ENCODE peak calls at places on chromosomes 6 and 20, in six cellular contexts. One of them, this sample, is unnamed.

GRCh38 chr6:8674088-8674487 is 238.7 kb upstream of the SLC35B3 start:
- DNase-seq in CD4-positive, alpha-beta T cell: no peak
- DNase-seq in EL: no peak
- DNase-seq in left colon: no peak
- DNase-seq in left lung: no peak
- DNase-seq in stimulated activated CD4-positive, alpha-beta T cell treated with anti-CD3 and anti-CD28 coated beads, Interleukin-2, amount 100 ng/mL, for 48 hours: no peak
- DNase-seq in this sample: no peak

GRCh38 chr20:33765592-33765991 is 33.8 kb downstream of the ZNF341 start:
- DNase-seq in EL: no peak
- DNase-seq in left lung: no peak
- DNase-seq in CD4-positive, alpha-beta T cell: no peak
- DNase-seq in stimulated activated CD4-positive, alpha-beta T cell treated with anti-CD3 and anti-CD28 coated beads, Interleukin-2, amount 100 ng/mL, for 48 hours: no peak
- DNase-seq in left colon: no peak
- DNase-seq in this sample: no peak

GRCh38 chr6:101741474-101742171 is 348.1 kb downstream of the GRIK2 start:
- DNase-seq in EL: no peak
- DNase-seq in left lung: no peak
- DNase-seq in stimulated activated CD4-positive, alpha-beta T cell treated with anti-CD3 and anti-CD28 coated beads, Interleukin-2, amount 100 ng/mL, for 48 hours: no peak
- DNase-seq in left colon: no peak
- DNase-seq in CD4-positive, alpha-beta T cell: no peak
- DNase-seq in this sample: no peak

GRCh38 chr6:38012573-38012972 is 193.0 kb downstream of the ZFAND3 start:
- DNase-seq in left lung: no peak
- DNase-seq in EL: peak
- DNase-seq in stimulated activated CD4-positive, alpha-beta T cell treated with anti-CD3 and anti-CD28 coated beads, Interleukin-2, amount 100 ng/mL, for 48 hours: no peak
- DNase-seq in left colon: no peak
- DNase-seq in CD4-positive, alpha-beta T cell: no peak
- DNase-seq in this sample: peak

GRCh38 chr6:51339728-51340127 is 521.1 kb downstream of the TFAP2B start:
- DNase-seq in EL: no peak
- DNase-seq in CD4-positive, alpha-beta T cell: no peak
- DNase-seq in stimulated activated CD4-positive, alpha-beta T cell treated with anti-CD3 and anti-CD28 coated beads, Interleukin-2, amount 100 ng/mL, for 48 hours: no peak
- DNase-seq in left lung: no peak
- DNase-seq in left colon: no peak
- DNase-seq in this sample: no peak

GRCh38 chr20:60327971-60328660 is 369.9 kb downstream of the CDH26 start:
- DNase-seq in stimulated activated CD4-positive, alpha-beta T cell treated with anti-CD3 and anti-CD28 coated beads, Interleukin-2, amount 100 ng/mL, for 48 hours: no peak
- DNase-seq in left colon: no peak
- DNase-seq in EL: no peak
- DNase-seq in CD4-positive, alpha-beta T cell: no peak
- DNase-seq in left lung: no peak
- DNase-seq in this sample: no peak

GRCh38 chr20:25254986-25255680 is 7.2 kb downstream of the PYGB start:
- DNase-seq in CD4-positive, alpha-beta T cell: no peak
- DNase-seq in EL: no peak
- DNase-seq in left colon: peak
- DNase-seq in stimulated activated CD4-positive, alpha-beta T cell treated with anti-CD3 and anti-CD28 coated beads, Interleukin-2, amount 100 ng/mL, for 48 hours: no peak
- DNase-seq in left lung: peak
- DNase-seq in this sample: no peak

GRCh38 chr20:1427457-1428054 is 34.7 kb upstream of the FKBP1A start:
- DNase-seq in left colon: no peak
- DNase-seq in CD4-positive, alpha-beta T cell: no peak
- DNase-seq in stimulated activated CD4-positive, alpha-beta T cell treated with anti-CD3 and anti-CD28 coated beads, Interleukin-2, amount 100 ng/mL, for 48 hours: no peak
- DNase-seq in left lung: no peak
- DNase-seq in EL: no peak
- DNase-seq in this sample: no peak

GRCh38 chr20:22995923-22996322 is 39.2 kb upstream of the SSTR4 start:
- DNase-seq in CD4-positive, alpha-beta T cell: no peak
- DNase-seq in stimulated activated CD4-positive, alpha-beta T cell treated with anti-CD3 and anti-CD28 coated beads, Interleukin-2, amount 100 ng/mL, for 48 hours: no peak
- DNase-seq in left lung: no peak
- DNase-seq in left colon: no peak
- DNase-seq in EL: no peak
- DNase-seq in this sample: no peak

GRCh38 chr6:29705389-29706231 is 17.6 kb upstream of the HLA-F start:
- DNase-seq in left colon: no peak
- DNase-seq in CD4-positive, alpha-beta T cell: no peak
- DNase-seq in EL: peak
- DNase-seq in stimulated activated CD4-positive, alpha-beta T cell treated with anti-CD3 and anti-CD28 coated beads, Interleukin-2, amount 100 ng/mL, for 48 hours: no peak
- DNase-seq in left lung: no peak
- DNase-seq in this sample: peak

GRCh38 chr20:63610581-63611435 is 16.1 kb downstream of the GMEB2 start:
- DNase-seq in left colon: no peak
- DNase-seq in stimulated activated CD4-positive, alpha-beta T cell treated with anti-CD3 and anti-CD28 coated beads, Interleukin-2, amount 100 ng/mL, for 48 hours: no peak
- DNase-seq in CD4-positive, alpha-beta T cell: no peak
- DNase-seq in EL: no peak
- DNase-seq in left lung: no peak
- DNase-seq in this sample: no peak

GRCh38 chr6:91812596-91813274 is 1225.9 kb upstream of the MAP3K7 start:
- DNase-seq in EL: no peak
- DNase-seq in left lung: no peak
- DNase-seq in CD4-positive, alpha-beta T cell: no peak
- DNase-seq in left colon: no peak
- DNase-seq in stimulated activated CD4-positive, alpha-beta T cell treated with anti-CD3 and anti-CD28 coated beads, Interleukin-2, amount 100 ng/mL, for 48 hours: no peak
- DNase-seq in this sample: no peak

GRCh38 chr6:128414943-128415342 is 105.5 kb downstream of the PTPRK start:
- DNase-seq in left colon: no peak
- DNase-seq in CD4-positive, alpha-beta T cell: no peak
- DNase-seq in stimulated activated CD4-positive, alpha-beta T cell treated with anti-CD3 and anti-CD28 coated beads, Interleukin-2, amount 100 ng/mL, for 48 hours: no peak
- DNase-seq in left lung: no peak
- DNase-seq in EL: no peak
- DNase-seq in this sample: no peak

GRCh38 chr20:5786930-5787826 is 37.0 kb downstream of the SHLD1 start:
- DNase-seq in EL: peak
- DNase-seq in left lung: no peak
- DNase-seq in left colon: no peak
- DNase-seq in stimulated activated CD4-positive, alpha-beta T cell treated with anti-CD3 and anti-CD28 coated beads, Interleukin-2, amount 100 ng/mL, for 48 hours: no peak
- DNase-seq in CD4-positive, alpha-beta T cell: no peak
- DNase-seq in this sample: no peak

GRCh38 chr6:29617782-29618557 is 15.0 kb downstream of the GABBR1 start:
- DNase-seq in stimulated activated CD4-positive, alpha-beta T cell treated with anti-CD3 and anti-CD28 coated beads, Interleukin-2, amount 100 ng/mL, for 48 hours: no peak
- DNase-seq in left colon: no peak
- DNase-seq in EL: no peak
- DNase-seq in left lung: no peak
- DNase-seq in CD4-positive, alpha-beta T cell: no peak
- DNase-seq in this sample: no peak

GRCh38 chr6:80537321-80537972 is 431.0 kb downstream of the BCKDHB start:
- DNase-seq in left lung: no peak
- DNase-seq in stimulated activated CD4-positive, alpha-beta T cell treated with anti-CD3 and anti-CD28 coated beads, Interleukin-2, amount 100 ng/mL, for 48 hours: no peak
- DNase-seq in CD4-positive, alpha-beta T cell: no peak
- DNase-seq in left colon: no peak
- DNase-seq in EL: no peak
- DNase-seq in this sample: no peak

GRCh38 chr6:107866606-107867301 is 42.6 kb upstream of the SCML4 start:
- DNase-seq in left lung: no peak
- DNase-seq in left colon: no peak
- DNase-seq in stimulated activated CD4-positive, alpha-beta T cell treated with anti-CD3 and anti-CD28 coated beads, Interleukin-2, amount 100 ng/mL, for 48 hours: peak
- DNase-seq in CD4-positive, alpha-beta T cell: peak
- DNase-seq in EL: peak
- DNase-seq in this sample: peak

GRCh38 chr6:56760842-56761241 is 118.2 kb upstream of the DST start:
- DNase-seq in left lung: no peak
- DNase-seq in left colon: no peak
- DNase-seq in stimulated activated CD4-positive, alpha-beta T cell treated with anti-CD3 and anti-CD28 coated beads, Interleukin-2, amount 100 ng/mL, for 48 hours: no peak
- DNase-seq in EL: peak
- DNase-seq in CD4-positive, alpha-beta T cell: no peak
- DNase-seq in this sample: no peak

GRCh38 chr6:10416863-10417641 is 2.2 kb upstream of the TFAP2A start:
- DNase-seq in EL: no peak
- DNase-seq in CD4-positive, alpha-beta T cell: no peak
- DNase-seq in left colon: no peak
- DNase-seq in stimulated activated CD4-positive, alpha-beta T cell treated with anti-CD3 and anti-CD28 coated beads, Interleukin-2, amount 100 ng/mL, for 48 hours: no peak
- DNase-seq in left lung: no peak
- DNase-seq in this sample: no peak

GRCh38 chr6:43359381-43359780 is 10.1 kb downstream of the ZNF318 start:
- DNase-seq in EL: peak
- DNase-seq in stimulated activated CD4-positive, alpha-beta T cell treated with anti-CD3 and anti-CD28 coated beads, Interleukin-2, amount 100 ng/mL, for 48 hours: no peak
- DNase-seq in left lung: no peak
- DNase-seq in CD4-positive, alpha-beta T cell: no peak
- DNase-seq in left colon: no peak
- DNase-seq in this sample: no peak

GRCh38 chr20:41300906-41301305 is 16.6 kb downstream of the ZHX3 start:
- DNase-seq in left lung: no peak
- DNase-seq in CD4-positive, alpha-beta T cell: no peak
- DNase-seq in stimulated activated CD4-positive, alpha-beta T cell treated with anti-CD3 and anti-CD28 coated beads, Interleukin-2, amount 100 ng/mL, for 48 hours: no peak
- DNase-seq in EL: no peak
- DNase-seq in left colon: no peak
- DNase-seq in this sample: no peak